ENCODE peak calls at places on chromosomes 2 and 18, in six cellular contexts. H, S, F, L, P and C are unnamed samples.

GRCh38 chr2:115122701-115123100 is 680.3 kb downstream of the DPP10 start:
- DNase-seq in H (no peak), S (no peak), F (no peak), L (no peak), P (peak; percentile 89), C (no peak)

GRCh38 chr18:7132356-7133115 is 14.9 kb upstream of the LAMA1 start:
- DNase-seq in H (no peak), S (no peak), F (no peak), L (no peak), P (no peak), C (no peak)

GRCh38 chr2:199302851-199303250 is 154.9 kb downstream of the SATB2 start:
- DNase-seq in H (peak; percentile 19), S (no peak), F (peak; percentile 51), L (no peak), P (peak; percentile 7), C (no peak)

GRCh38 chr2:85705680-85706039 is 11.5 kb downstream of the GNLY start:
- DNase-seq in H (peak; percentile 96), S (no peak), F (peak; percentile 99), L (no peak), P (no peak), C (no peak)

GRCh38 chr18:9475643-9476580 is 599 bp downstream of the RALBP1 start:
- DNase-seq in H (peak; percentile 46), S (no peak), F (peak; percentile 39), L (no peak), P (no peak), C (no peak)

GRCh38 chr2:160432633-160433032 is 61.0 kb downstream of the RBMS1 start:
- DNase-seq in H (peak; percentile 30), S (no peak), F (peak; percentile 87), L (no peak), P (peak; percentile 27), C (no peak)

GRCh38 chr2:18119883-18120282 is 241.4 kb downstream of the KCNS3 start:
- DNase-seq in H (peak; percentile 70), S (no peak), F (peak; percentile 65), L (no peak), P (no peak), C (no peak)

GRCh38 chr2:58895849-58896248 is 654.7 kb upstream of the FANCL start:
- DNase-seq in H (no peak), S (no peak), F (no peak), L (no peak), P (no peak), C (no peak)

GRCh38 chr2:46847726-46848421 is 67.7 kb downstream of the MCFD2 start:
- DNase-seq in H (peak; percentile 93), S (no peak), F (peak; percentile 90), L (no peak), P (no peak), C (no peak)

GRCh38 chr2:99961567-99961913 is 180.8 kb downstream of the AFF3 start:
- DNase-seq in H (no peak), S (no peak), F (no peak), L (no peak), P (no peak), C (no peak)

GRCh38 chr2:74001121-74001520 is 16.4 kb downstream of the TET3 start:
- DNase-seq in H (no peak), S (no peak), F (peak; percentile 50), L (no peak), P (no peak), C (no peak)

GRCh38 chr2:44707945-44708645 is 233.4 kb upstream of the SIX3 start:
- DNase-seq in H (no peak), S (no peak), F (no peak), L (no peak), P (no peak), C (no peak)

GRCh38 chr2:63399171-63399570 is 189.1 kb downstream of the WDPCP start:
- DNase-seq in H (no peak), S (no peak), F (no peak), L (no peak), P (no peak), C (no peak)

GRCh38 chr2:96764253-96764637 is 3.5 kb downstream of the CNNM4 start:
- DNase-seq in H (peak; percentile 20), S (no peak), F (no peak), L (no peak), P (no peak), C (no peak)

GRCh38 chr2:51290725-51291124 is 258.8 kb upstream of the NRXN1 start:
- DNase-seq in H (no peak), S (no peak), F (peak; percentile 72), L (no peak), P (no peak), C (no peak)
- H3K4me1 ChIP-seq in H (no peaks in the 10 kb centered on the region), S (no peaks in the 10 kb centered on the region), F (no peaks in the 10 kb centered on the region), L (no peaks in the 10 kb centered on the region), P (no peaks in the 10 kb centered on the region), C (no peaks in the 10 kb centered on the region)

GRCh38 chr18:13831864-13832508 is 8.0 kb downstream of the MC5R start:
- DNase-seq in H (no peak), S (no peak), F (no peak), L (peak; percentile 17), P (no peak), C (peak; percentile 47)
- H3K14ac ChIP-seq in H (no peak overlapping the region), S (no peak overlapping the region), F (no peak overlapping the region), L (no peak overlapping the region), P (no peak overlapping the region), C (no peak overlapping the region)

GRCh38 chr18:58949031-58949430 is 84.4 kb downstream of the ZNF532 start:
- DNase-seq in H (no peak), S (no peak), F (no peak), L (no peak), P (no peak), C (no peak)
- H3K4me1 ChIP-seq in H (peaks cover 4% of the 10 kb centered on the region), S (no peaks in the 10 kb centered on the region), F (peaks cover 5% of the 10 kb centered on the region), L (peaks cover 2% of the 10 kb centered on the region), P (peaks cover 10% of the 10 kb centered on the region), C (no peaks in the 10 kb centered on the region)

GRCh38 chr2:8542381-8543064 is 139.3 kb upstream of the ID2 start:
- DNase-seq in H (no peak), S (no peak), F (no peak), L (no peak), P (no peak), C (peak; percentile 12)

GRCh38 chr2:8540552-8541055 is 141.3 kb upstream of the ID2 start:
- DNase-seq in H (no peak), S (no peak), F (no peak), L (no peak), P (no peak), C (peak; percentile 8)

GRCh38 chr2:8543065-8543411 is 138.8 kb upstream of the ID2 start:
- DNase-seq in H (no peak), S (no peak), F (no peak), L (no peak), P (no peak), C (peak; percentile 27)

GRCh38 chr2:8541223-8541622 is 140.6 kb upstream of the ID2 start:
- DNase-seq in H (no peak), S (no peak), F (no peak), L (no peak), P (no peak), C (peak; percentile 14)

GRCh38 chr2:8541636-8542035 is 140.2 kb upstream of the ID2 start:
- DNase-seq in H (no peak), S (no peak), F (no peak), L (no peak), P (no peak), C (peak; percentile 10)
- H3K14ac ChIP-seq in H (no peak overlapping the region), S (no peak overlapping the region), F (no peak overlapping the region), L (peak overlapping the region; percentile 5), P (peak overlapping the region; percentile 11), C (no peak overlapping the region)

DNA sequence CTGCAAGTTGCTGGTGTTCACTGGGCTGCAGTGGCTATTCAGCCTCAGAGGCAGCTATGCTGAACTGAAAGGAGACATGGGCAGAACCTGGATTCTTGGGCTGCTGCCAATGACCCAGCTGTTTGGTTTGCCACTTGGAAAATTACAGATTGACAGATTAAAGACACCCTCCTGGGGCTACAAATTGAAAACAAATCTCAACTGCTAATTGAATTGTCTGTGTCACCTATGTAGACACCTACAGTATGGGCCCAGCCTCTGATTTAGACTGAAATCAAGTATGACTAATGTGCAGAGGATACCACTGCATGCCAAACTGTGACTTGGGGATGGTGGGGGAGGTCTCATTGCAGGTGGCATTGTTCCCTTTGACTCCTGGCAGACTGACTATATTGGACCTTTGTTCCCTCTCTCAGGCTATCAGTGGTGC is 42.8 kb downstream of the ITSN2 start:
- DNase-seq in H (peak; percentile 12), S (no peak), F (peak; percentile 5), L (no peak), P (no peak), C (no peak)
- H3K4me1 ChIP-seq in H (peaks cover 11% of the 10 kb centered on the region), S (no peaks in the 10 kb centered on the region), F (no peaks in the 10 kb centered on the region), L (no peaks in the 10 kb centered on the region), P (no peaks in the 10 kb centered on the region), C (no peaks in the 10 kb centered on the region)

GRCh38 chr2:223221120-223221859 is 169.3 kb downstream of the KCNE4 start:
- DNase-seq in H (no peak), S (no peak), F (no peak), L (no peak), P (no peak), C (no peak)
- H3K14ac ChIP-seq in H (no peak overlapping the region), S (no peak overlapping the region), F (no peak overlapping the region), L (no peak overlapping the region), P (no peak overlapping the region), C (no peak overlapping the region)

GRCh38 chr2:212361174-212361756 is 177.3 kb downstream of the ERBB4 start:
- DNase-seq in H (no peak), S (no peak), F (no peak), L (no peak), P (no peak), C (no peak)

GRCh38 chr2:212360068-212360460 is 178.5 kb downstream of the ERBB4 start:
- DNase-seq in H (no peak), S (no peak), F (no peak), L (no peak), P (no peak), C (no peak)

GRCh38 chr2:212367431-212367830 is 171.2 kb downstream of the ERBB4 start:
- DNase-seq in H (no peak), S (no peak), F (no peak), L (no peak), P (no peak), C (no peak)

GRCh38 chr2:212364106-212364505 is 174.5 kb downstream of the ERBB4 start:
- DNase-seq in H (peak; percentile 3), S (no peak), F (no peak), L (no peak), P (no peak), C (no peak)

DNA sequence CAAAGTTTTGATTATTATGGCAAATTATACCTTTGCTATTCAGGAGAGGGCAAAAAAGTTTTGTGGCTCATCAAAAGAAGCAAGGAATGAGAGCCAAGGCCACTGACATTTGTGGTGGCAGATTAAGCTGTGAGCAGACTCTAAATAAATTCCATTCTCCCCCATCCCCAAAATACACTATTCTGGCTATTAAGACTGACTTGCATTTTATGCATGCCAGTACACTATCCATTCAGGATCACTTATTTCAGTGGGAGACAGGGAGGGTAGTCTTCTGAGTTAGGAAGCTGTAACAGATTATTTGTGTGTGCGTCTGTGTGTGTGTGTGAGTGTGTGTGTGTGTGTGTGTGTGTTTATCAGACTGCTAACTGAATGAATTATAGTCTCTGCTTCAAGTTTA is 174.0 kb downstream of the ERBB4 start:
- DNase-seq in H (no peak), S (no peak), F (no peak), L (no peak), P (no peak), C (no peak)
- H3K4me1 ChIP-seq in H (no peaks in the 10 kb centered on the region), S (no peaks in the 10 kb centered on the region), F (no peaks in the 10 kb centered on the region), L (peaks cover 32% of the 10 kb centered on the region), P (no peaks in the 10 kb centered on the region), C (no peaks in the 10 kb centered on the region)

DNA sequence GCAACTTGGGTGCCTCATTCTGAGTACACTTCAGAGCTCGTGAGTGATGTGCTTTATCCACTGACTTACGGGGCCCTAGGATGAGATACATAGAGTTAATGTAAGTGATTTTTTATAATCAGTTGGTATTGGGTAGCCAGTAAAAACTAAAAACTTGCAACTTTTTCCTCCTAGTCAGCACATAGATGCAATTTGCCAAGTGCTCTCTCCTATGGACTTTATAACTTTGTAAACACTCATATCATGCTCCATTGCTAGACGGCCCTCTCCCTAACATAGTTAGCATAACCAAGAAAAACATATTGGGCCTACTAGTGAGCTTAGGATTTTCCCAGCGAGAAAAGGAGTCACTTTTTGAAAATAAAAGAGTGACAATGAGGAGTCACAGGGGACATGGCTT is 60.4 kb downstream of the PLB1 start:
- DNase-seq in H (no peak), S (no peak), F (no peak), L (no peak), P (no peak), C (no peak)
- H3K14ac ChIP-seq in H (no peak overlapping the region), S (no peak overlapping the region), F (no peak overlapping the region), L (no peak overlapping the region), P (no peak overlapping the region), C (no peak overlapping the region)